ENCODE peak calls at places on chromosomes 5 and 9, in eight cellular contexts. L, D, N, S, A, C, R and V are unnamed samples.

GRCh38 chr9:100472725-100473261 is at the start of gene TMEFF1:
- DNase-seq in L (peak), D (peak), N (peak), S (no peak), A (peak), C (peak), R (no peak), V (peak)

GRCh38 chr9:116421006-116421538 is 266.0 kb upstream of the TRIM32 start:
- DNase-seq in L (no peak), D (no peak), N (no peak), S (peak), A (no peak), C (no peak), R (no peak), V (peak)

GRCh38 chr9:2800385-2801179 is 43.3 kb downstream of the PUM3 start:
- DNase-seq in L (no peak), D (no peak), N (peak), S (peak), A (no peak), C (no peak), R (no peak), V (peak)

GRCh38 chr9:88429595-88430430 is 41.6 kb downstream of the SPIN1 start:
- DNase-seq in L (no peak), D (no peak), N (no peak), S (no peak), A (no peak), C (no peak), R (no peak), V (no peak)

GRCh38 chr5:53974021-53974420 is 336.4 kb downstream of the ARL15 start:
- DNase-seq in L (no peak), D (no peak), N (no peak), S (no peak), A (no peak), C (no peak), R (no peak), V (no peak)

GRCh38 chr9:14037331-14037730 is 276.6 kb downstream of the NFIB start:
- DNase-seq in L (no peak), D (no peak), N (no peak), S (no peak), A (no peak), C (no peak), R (no peak), V (no peak)

GRCh38 chr9:72527801-72528195 is 6.4 kb downstream of the TMC1 start:
- DNase-seq in L (no peak), D (no peak), N (no peak), S (no peak), A (no peak), C (no peak), R (no peak), V (no peak)

GRCh38 chr9:74770508-74771261 is 117.0 kb downstream of the TRPM6 start:
- DNase-seq in L (peak), D (no peak), N (peak), S (peak), A (peak), C (no peak), R (peak), V (peak)

GRCh38 chr5:138724470-138725146 is 28.6 kb upstream of the CTNNA1 start:
- DNase-seq in L (no peak), D (no peak), N (no peak), S (peak), A (no peak), C (no peak), R (no peak), V (peak)

GRCh38 chr5:37979559-37979958 is 139.7 kb upstream of the GDNF start:
- DNase-seq in L (no peak), D (no peak), N (no peak), S (no peak), A (no peak), C (no peak), R (no peak), V (no peak)

GRCh38 chr5:7759951-7760580 is 90.9 kb downstream of the CFAP90 start:
- DNase-seq in L (no peak), D (no peak), N (no peak), S (no peak), A (no peak), C (no peak), R (no peak), V (no peak)

GRCh38 chr5:87094347-87094746 is 173.3 kb upstream of the RASA1 start:
- DNase-seq in L (no peak), D (no peak), N (no peak), S (no peak), A (no peak), C (no peak), R (no peak), V (no peak)

GRCh38 chr5:158601118-158601517 is 498.6 kb downstream of the EBF1 start:
- DNase-seq in L (no peak), D (no peak), N (no peak), S (no peak), A (no peak), C (no peak), R (no peak), V (no peak)

GRCh38 chr5:26148569-26149107 is 889.7 kb downstream of the CDH9 start:
- DNase-seq in L (no peak), D (no peak), N (peak), S (no peak), A (no peak), C (no peak), R (no peak), V (no peak)

GRCh38 chr5:126016256-126016655 is 407.0 kb upstream of the GRAMD2B start:
- DNase-seq in L (no peak), D (peak), N (no peak), S (no peak), A (no peak), C (peak), R (no peak), V (peak)

GRCh38 chr9:14347408-14348224 is 33.7 kb upstream of the NFIB start:
- DNase-seq in L (no peak), D (peak), N (peak), S (peak), A (peak), C (peak), R (no peak), V (peak)

GRCh38 chr9:109950710-109951443 is 170.9 kb downstream of the PALM2AKAP2 start:
- DNase-seq in L (no peak), D (no peak), N (no peak), S (no peak), A (peak), C (no peak), R (no peak), V (no peak)

GRCh38 chr9:132575005-132575609 is 7.3 kb upstream of the BARHL1 start:
- DNase-seq in L (peak), D (peak), N (peak), S (peak), A (peak), C (peak), R (peak), V (peak)

GRCh38 chr5:107361945-107362344 is 308.8 kb downstream of the EFNA5 start:
- DNase-seq in L (no peak), D (no peak), N (no peak), S (peak), A (no peak), C (no peak), R (no peak), V (peak)

GRCh38 chr9:93319301-93319991 is 132.0 kb upstream of the FAM120A start:
- DNase-seq in L (no peak), D (no peak), N (no peak), S (no peak), A (no peak), C (no peak), R (no peak), V (no peak)

GRCh38 chr9:88322906-88323566 is 65.2 kb upstream of the SPIN1 start:
- DNase-seq in L (peak), D (no peak), N (no peak), S (peak), A (no peak), C (peak), R (peak), V (peak)

GRCh38 chr5:61307196-61307590 is 24.9 kb upstream of the ZSWIM6 start:
- DNase-seq in L (no peak), D (no peak), N (no peak), S (no peak), A (no peak), C (no peak), R (no peak), V (no peak)

GRCh38 chr5:57349214-57349613 is 133.4 kb downstream of the ACTBL2 start:
- DNase-seq in L (no peak), D (no peak), N (no peak), S (no peak), A (no peak), C (no peak), R (no peak), V (no peak)

GRCh38 chr5:122311400-122311887 is 593 bp upstream of the SNCAIP start:
- DNase-seq in L (no peak), D (peak), N (no peak), S (no peak), A (no peak), C (no peak), R (no peak), V (no peak)

GRCh38 chr5:177412603-177413233 is 3.4 kb upstream of the F12 start:
- DNase-seq in L (no peak), D (no peak), N (no peak), S (no peak), A (peak), C (no peak), R (peak), V (no peak)

GRCh38 chr5:157303667-157304327 is 37.9 kb downstream of the CYFIP2 start:
- DNase-seq in L (peak), D (peak), N (peak), S (no peak), A (no peak), C (no peak), R (no peak), V (no peak)

GRCh38 chr5:139100825-139101224 is 97.3 kb downstream of the SIL1 start:
- DNase-seq in L (no peak), D (no peak), N (no peak), S (peak), A (no peak), C (peak), R (no peak), V (peak)

GRCh38 chr9:692636-693459 is 148.6 kb upstream of the DMRT1 start:
- DNase-seq in L (no peak), D (no peak), N (no peak), S (no peak), A (no peak), C (no peak), R (no peak), V (no peak)

GRCh38 chr5:35660451-35660850 is 42.8 kb downstream of the SPEF2 start:
- DNase-seq in L (no peak), D (no peak), N (no peak), S (no peak), A (no peak), C (no peak), R (no peak), V (no peak)

GRCh38 chr5:77990020-77990419 is 213.9 kb upstream of the TBCA start:
- DNase-seq in L (no peak), D (no peak), N (peak), S (no peak), A (no peak), C (no peak), R (no peak), V (no peak)

GRCh38 chr9:114004221-114004716 is 73.8 kb downstream of the AMBP start:
- DNase-seq in L (no peak), D (peak), N (no peak), S (no peak), A (no peak), C (peak), R (no peak), V (peak)
- TF ChIP-seq CTCF in L (no peak), D (no peak), N (no peak), S (no peak), A (no peak), C (no peak), R (no peak), V (no peak)

GRCh38 chr9:123286324-123286723 is 17.9 kb upstream of the STRBP start:
- DNase-seq in L (no peak), D (no peak), N (no peak), S (no peak), A (no peak), C (no peak), R (no peak), V (no peak)

GRCh38 chr9:123296174-123296573 is 27.8 kb upstream of the STRBP start:
- DNase-seq in L (no peak), D (no peak), N (no peak), S (no peak), A (no peak), C (no peak), R (no peak), V (no peak)

GRCh38 chr9:123291736-123292135 is 23.4 kb upstream of the STRBP start:
- DNase-seq in L (no peak), D (no peak), N (no peak), S (no peak), A (no peak), C (no peak), R (no peak), V (no peak)

GRCh38 chr9:123287639-123288038 is 19.3 kb upstream of the STRBP start:
- DNase-seq in L (no peak), D (no peak), N (no peak), S (no peak), A (no peak), C (no peak), R (no peak), V (no peak)

GRCh38 chr9:123290764-123291163 is 22.4 kb upstream of the STRBP start:
- DNase-seq in L (no peak), D (no peak), N (no peak), S (no peak), A (no peak), C (no peak), R (no peak), V (no peak)
- TF ChIP-seq CTCF in L (no peak), D (no peak), N (no peak), S (no peak), A (no peak), C (no peak), R (no peak), V (no peak)

DNA sequence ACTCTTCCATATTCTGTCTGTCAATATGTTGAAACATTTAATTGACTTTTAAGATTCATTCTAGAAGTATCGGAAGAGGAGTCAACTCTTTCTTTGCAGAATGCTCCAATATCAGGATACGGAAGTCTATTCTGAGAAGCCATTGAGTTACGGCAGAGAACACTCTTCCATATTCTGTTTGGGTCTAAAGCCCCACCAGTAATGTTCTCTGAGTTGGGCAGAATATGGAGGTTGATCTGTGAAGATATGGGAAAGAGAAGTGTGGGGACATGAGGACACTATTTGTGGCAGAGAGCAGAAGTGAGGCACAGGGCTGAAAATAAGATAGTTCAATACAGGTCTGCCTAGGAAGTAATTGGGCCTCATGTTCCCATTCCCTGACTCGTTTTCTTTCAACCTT is 300.0 kb downstream of the DIRAS2 start:
- DNase-seq in L (no peak), D (no peak), N (no peak), S (no peak), A (no peak), C (no peak), R (no peak), V (no peak)
- TF ChIP-seq CTCF in L (no peak), D (no peak), N (no peak), S (no peak), A (no peak), C (no peak), R (no peak), V (no peak)

GRCh38 chr5:42005561-42006153 is 80.6 kb downstream of the FBXO4 start:
- DNase-seq in L (no peak), D (no peak), N (no peak), S (peak), A (peak), C (peak), R (no peak), V (peak)
- TF ChIP-seq CTCF in L (peak), D (peak), N (peak), S (peak), A (peak), C (peak), R (peak), V (peak)

DNA sequence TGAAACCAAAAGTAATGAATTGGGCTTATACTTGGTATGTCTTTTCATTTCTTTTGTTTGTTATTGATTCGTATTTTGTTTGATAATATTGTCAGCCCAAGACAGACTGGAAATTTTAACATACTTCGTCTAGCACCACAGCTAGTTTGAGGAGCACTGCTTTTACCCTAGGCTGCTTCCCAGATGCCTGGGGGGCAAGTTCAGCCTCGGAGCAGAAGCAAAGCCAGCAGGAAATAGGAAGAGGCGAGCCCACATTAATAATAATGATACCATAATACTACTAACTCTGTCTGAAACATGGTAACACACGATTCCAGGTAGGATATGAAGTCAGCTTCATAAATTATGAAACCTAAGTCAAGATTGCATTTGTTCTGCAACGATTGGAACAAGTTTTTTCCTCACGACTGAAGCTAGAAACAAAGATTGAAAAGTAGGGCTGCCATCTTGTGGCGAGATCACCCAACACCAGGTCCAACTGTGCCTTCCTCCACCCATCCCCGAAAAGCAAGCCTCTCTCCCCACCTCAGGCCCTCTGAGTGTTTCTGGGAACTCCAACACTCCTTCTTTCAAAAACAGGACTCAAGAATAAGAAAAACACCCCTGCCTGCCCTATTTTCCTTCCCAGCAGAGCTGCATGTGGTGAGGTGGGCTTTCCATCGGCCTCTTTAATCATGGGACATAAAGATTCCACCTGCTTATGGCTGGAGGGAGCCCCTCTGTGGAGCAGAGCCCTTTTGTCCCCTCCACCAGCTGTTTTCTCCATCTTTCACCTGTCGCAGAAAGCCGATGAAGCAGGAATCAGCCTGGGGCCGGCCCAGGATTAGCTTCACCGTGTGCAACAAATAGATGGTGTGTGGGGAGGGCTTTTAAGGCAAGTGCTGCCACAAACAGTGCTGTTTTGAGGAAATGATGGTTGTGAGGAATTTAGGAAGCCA is 236.3 kb downstream of the CAAP1 start:
- DNase-seq in L (no peak), D (no peak), N (peak), S (peak), A (no peak), C (peak), R (no peak), V (peak)
- TF ChIP-seq CTCF in L (no peak), D (no peak), N (peak), S (peak), A (no peak), C (peak), R (no peak), V (peak)

GRCh38 chr5:2158767-2159166 is 276.0 kb upstream of the IRX4 start:
- DNase-seq in L (no peak), D (no peak), N (no peak), S (no peak), A (no peak), C (no peak), R (no peak), V (peak)
- TF ChIP-seq CTCF in L (no peak), D (no peak), N (no peak), S (no peak), A (no peak), C (no peak), R (no peak), V (no peak)

GRCh38 chr9:34372598-34373011 is 4.1 kb downstream of the MYORG start:
- DNase-seq in L (no peak), D (no peak), N (no peak), S (no peak), A (no peak), C (no peak), R (no peak), V (no peak)
- TF ChIP-seq CTCF in L (no peak), D (no peak), N (no peak), S (no peak), A (no peak), C (no peak), R (no peak), V (no peak)